ENCODE peak calls at places on chromosomes 4 and X, in six cellular contexts. Q is left ventricle myocardium inferior; B is effector memory CD4-positive, alpha-beta T cell; A is activated naive CD4-positive, alpha-beta T cell treated with anti-CD3 and anti-CD28 coated beads for 36 hours; C is tibial artery; T is T-helper 2 cell. M is an unnamed sample.

GRCh38 chr4:127006509-127006908 is 626.2 kb upstream of the INTU start:
- DNase-seq in C (no peak), A (no peak), T (no peak), B (no peak), Q (no peak), M (no peak)

GRCh38 chr4:48931459-48931858 is 24.9 kb upstream of the OCIAD2 start:
- DNase-seq in Q (no peak), C (no peak), A (no peak), T (no peak), B (no peak), M (no peak)

GRCh38 chrX:132957211-132958085 is 981 bp downstream of the HS6ST2 start:
- DNase-seq in B (no peak), C (no peak), T (no peak), Q (no peak), A (peak), M (no peak)

GRCh38 chrX:143642426-143642825 is 6.5 kb upstream of the SLITRK4 start:
- DNase-seq in C (no peak), T (no peak), A (no peak), Q (no peak), B (no peak), M (no peak)

GRCh38 chrX:5648941-5649568 is 579.6 kb downstream of the NLGN4X start:
- DNase-seq in T (no peak), A (no peak), B (no peak), C (no peak), Q (no peak), M (no peak)

GRCh38 chr4:14176613-14177012 is 549.1 kb upstream of the BOD1L1 start:
- DNase-seq in T (no peak), C (no peak), A (no peak), B (no peak), Q (no peak), M (no peak)

GRCh38 chrX:65697915-65698796 is 30.7 kb downstream of the MSN start:
- DNase-seq in Q (peak), A (peak), C (no peak), T (peak), B (peak), M (no peak)

GRCh38 chr4:23290656-23291055 is 597.9 kb downstream of the GBA3 start:
- DNase-seq in C (no peak), B (no peak), Q (no peak), A (no peak), T (no peak), M (no peak)

GRCh38 chrX:52923781-52924241 is 26.7 kb downstream of the FAM156B start:
- DNase-seq in C (peak), A (no peak), Q (peak), T (no peak), B (no peak), M (no peak)

GRCh38 chr4:35151816-35152572 is 1092.3 kb downstream of the ARAP2 start:
- DNase-seq in T (no peak), A (peak), Q (no peak), B (no peak), C (no peak), M (no peak)

GRCh38 chr4:27861381-27861787 is 1000.7 kb downstream of the STIM2 start:
- DNase-seq in A (no peak), T (no peak), B (no peak), Q (no peak), C (no peak), M (no peak)

GRCh38 chr4:96952610-96953009 is 1112.7 kb downstream of the PDHA2 start:
- DNase-seq in B (no peak), A (no peak), Q (no peak), C (no peak), T (no peak), M (no peak)